ENCODE peak calls at places on chromosomes 2 and 18, in eight cellular contexts. B is T-cell, V is hypothalamus, A is esophagus muscularis mucosa, R is NCI-H1930, H is tibial artery, L is MM.1S, O is GM04504. P is an unnamed sample.

GRCh38 chr18:28189400-28190239 is 12.7 kb upstream of the CDH2 start:
- DNase-seq in B (no peak), V (no peak), A (no peak), R (no peak), H (no peak), L (peak; percentile 67), O (no peak), P (no peak)

GRCh38 chr2:60958800-60959199 is 58.7 kb upstream of the PEX13 start:
- DNase-seq in B (no peak), V (no peak), A (no peak), R (no peak), H (no peak), L (no peak), O (peak; percentile 34), P (no peak)

GRCh38 chr2:216735086-216735485 is 39.7 kb upstream of the IGFBP5 start:
- DNase-seq in B (no peak), V (no peak), A (no peak), R (no peak), H (no peak), L (no peak), O (no peak), P (no peak)

GRCh38 chr2:8438996-8439395 is 242.9 kb upstream of the ID2 start:
- DNase-seq in B (no peak), V (no peak), A (no peak), R (no peak), H (no peak), L (no peak), O (no peak), P (no peak)

GRCh38 chr2:109126501-109126860 is 2.5 kb upstream of the SH3RF3 start:
- DNase-seq in B (no peak), V (no peak), A (no peak), R (no peak), H (no peak), L (no peak), O (peak; percentile 70), P (no peak)

GRCh38 chr2:147636238-147636887 is 208.5 kb upstream of the ACVR2A start:
- DNase-seq in B (no peak), V (no peak), A (no peak), R (no peak), H (no peak), L (no peak), O (peak; percentile 19), P (no peak)

GRCh38 chr2:64606495-64607363 is 47.0 kb downstream of the SERTAD2 start:
- DNase-seq in B (peak; percentile 86), V (no peak), A (peak; percentile 97), R (no peak), H (peak; percentile 95), L (no peak), O (no peak), P (peak; percentile 95)

GRCh38 chr2:242022550-242023290 is 153.2 kb downstream of the RTP5 start:
- DNase-seq in B (no peak), V (no peak), A (no peak), R (no peak), H (no peak), L (no peak), O (no peak), P (no peak)

GRCh38 chr2:195056001-195056400 is 601.0 kb upstream of the SLC39A10 start:
- DNase-seq in B (no peak), V (no peak), A (no peak), R (peak; percentile 8), H (no peak), L (no peak), O (no peak), P (no peak)

GRCh38 chr2:201813996-201814845 is 7.9 kb downstream of the CDK15 start:
- DNase-seq in B (no peak), V (no peak), A (no peak), R (no peak), H (no peak), L (no peak), O (no peak), P (no peak)

GRCh38 chr2:9250091-9250490 is 43.5 kb downstream of the ASAP2 start:
- DNase-seq in B (no peak), V (no peak), A (no peak), R (no peak), H (no peak), L (no peak), O (no peak), P (no peak)

GRCh38 chr2:190578158-190579057 is 43.9 kb upstream of the NEMP2 start:
- DNase-seq in B (no peak), V (no peak), A (no peak), R (no peak), H (no peak), L (no peak), O (no peak), P (no peak)

GRCh38 chr2:237025090-237025865 is 60.4 kb upstream of the COPS8 start:
- DNase-seq in B (no peak), V (no peak), A (no peak), R (no peak), H (peak; percentile 57), L (no peak), O (peak; percentile 43), P (no peak)

GRCh38 chr2:54388093-54388492 is 68.0 kb upstream of the SPTBN1 start:
- DNase-seq in B (no peak), V (no peak), A (no peak), R (no peak), H (no peak), L (no peak), O (no peak), P (no peak)

GRCh38 chr2:175063741-175064140 is 58.6 kb upstream of the CHN1 start:
- DNase-seq in B (no peak), V (no peak), A (no peak), R (no peak), H (no peak), L (no peak), O (no peak), P (no peak)

GRCh38 chr18:45764000-45764686 is 40.2 kb downstream of the SLC14A1 start:
- DNase-seq in B (no peak), V (no peak), A (no peak), R (no peak), H (no peak), L (no peak), O (no peak), P (no peak)

GRCh38 chr2:19140463-19141208 is 217.8 kb downstream of the OSR1 start:
- DNase-seq in B (no peak), V (no peak), A (no peak), R (no peak), H (no peak), L (no peak), O (no peak), P (no peak)

GRCh38 chr2:212931271-212931670 is 220.1 kb downstream of the IKZF2 start:
- DNase-seq in B (no peak), V (no peak), A (no peak), R (no peak), H (no peak), L (no peak), O (no peak), P (no peak)

GRCh38 chr18:78406743-78407455 is 572.7 kb upstream of the SALL3 start:
- DNase-seq in B (no peak), V (no peak), A (no peak), R (no peak), H (no peak), L (no peak), O (no peak), P (no peak)

GRCh38 chr18:14747513-14748474 is at the start of gene ANKRD30B:
- DNase-seq in B (no peak), V (no peak), A (no peak), R (no peak), H (no peak), L (no peak), O (no peak), P (no peak)

GRCh38 chr2:2101924-2102323 is 229.2 kb downstream of the MYT1L start:
- DNase-seq in B (no peak), V (no peak), A (no peak), R (no peak), H (no peak), L (no peak), O (no peak), P (no peak)

GRCh38 chr18:57004366-57005121 is 142.3 kb upstream of the BOD1L2 start:
- DNase-seq in B (no peak), V (no peak), A (no peak), R (no peak), H (no peak), L (peak; percentile 61), O (no peak), P (no peak)

GRCh38 chr18:78640596-78640995 is 339.0 kb upstream of the SALL3 start:
- DNase-seq in B (no peak), V (no peak), A (no peak), R (no peak), H (no peak), L (no peak), O (no peak), P (no peak)

GRCh38 chr2:207467716-207468347 is 61.9 kb upstream of the CREB1 start:
- DNase-seq in B (no peak), V (no peak), A (no peak), R (no peak), H (no peak), L (no peak), O (peak; percentile 75), P (no peak)

GRCh38 chr2:70570041-70570661 is 16.5 kb upstream of the TGFA start:
- DNase-seq in B (no peak), V (no peak), A (peak; percentile 68), R (no peak), H (no peak), L (no peak), O (no peak), P (no peak)

GRCh38 chr2:121266543-121267106 is 18.4 kb downstream of the TFCP2L1 start:
- DNase-seq in B (no peak), V (no peak), A (no peak), R (no peak), H (no peak), L (no peak), O (no peak), P (no peak)

GRCh38 chr18:55510809-55511208 is 77.2 kb downstream of the TCF4 start:
- DNase-seq in B (no peak), V (no peak), A (no peak), R (no peak), H (peak; percentile 25), L (no peak), O (peak; percentile 49), P (no peak)

GRCh38 chr2:118642501-118642900 is 204.9 kb downstream of the EN1 start:
- DNase-seq in B (no peak), V (no peak), A (no peak), R (no peak), H (no peak), L (no peak), O (no peak), P (no peak)

GRCh38 chr18:22145160-22145559 is 24.2 kb upstream of the GATA6 start:
- DNase-seq in B (no peak), V (no peak), A (no peak), R (no peak), H (no peak), L (no peak), O (no peak), P (no peak)

GRCh38 chr2:177362499-177362898 is 30.1 kb upstream of the AGPS start:
- DNase-seq in B (no peak), V (no peak), A (no peak), R (no peak), H (no peak), L (no peak), O (no peak), P (no peak)

GRCh38 chr18:73153271-73153670 is 285.5 kb upstream of the NETO1 start:
- DNase-seq in B (no peak), V (no peak), A (no peak), R (no peak), H (no peak), L (no peak), O (no peak), P (no peak)

GRCh38 chr2:69948032-69948962 is 13.1 kb downstream of the ASPRV1 start:
- DNase-seq in B (no peak), V (no peak), A (no peak), R (no peak), H (no peak), L (no peak), O (no peak), P (no peak)

GRCh38 chr2:114800371-114800770 is 357.9 kb downstream of the DPP10 start:
- DNase-seq in B (no peak), V (no peak), A (no peak), R (no peak), H (no peak), L (no peak), O (no peak), P (no peak)

GRCh38 chr2:178761759-178762371 is 45.4 kb downstream of the TTN start:
- DNase-seq in B (peak; percentile 10), V (no peak), A (no peak), R (peak; percentile 8), H (no peak), L (peak; percentile 76), O (peak; percentile 8), P (peak; percentile 10)